ENCODE peak calls at places on chromosomes 6 and 20, in five cellular contexts. I, A, B, D and Z are unnamed samples.

GRCh38 chr20:14543040-14543439 is 205.6 kb upstream of the FLRT3 start:
- DNase-seq in I (no peak), A (no peak), B (no peak), D (no peak), Z (no peak)

GRCh38 chr6:169990095-169991030 is 238.9 kb downstream of the ERMARD start:
- DNase-seq in I (no peak), A (no peak), B (no peak), D (no peak), Z (no peak)

GRCh38 chr20:41040855-41041254 is 12.2 kb downstream of the TOP1 start:
- DNase-seq in I (no peak), A (no peak), B (no peak), D (no peak), Z (no peak)

GRCh38 chr6:28776269-28777146 is 147.3 kb downstream of the TRIM27 start:
- DNase-seq in I (no peak), A (no peak), B (no peak), D (peak; percentile 15), Z (no peak)

GRCh38 chr20:44314870-44315269 is 3.9 kb upstream of the FITM2 start:
- DNase-seq in I (no peak), A (no peak), B (no peak), D (no peak), Z (no peak)

GRCh38 chr6:2351090-2351489 is 105.7 kb upstream of the GMDS start:
- DNase-seq in I (no peak), A (no peak), B (no peak), D (no peak), Z (no peak)

GRCh38 chr6:157532963-157533362 is 152.0 kb downstream of the ZDHHC14 start:
- DNase-seq in I (peak; percentile 74), A (no peak), B (no peak), D (no peak), Z (no peak)

GRCh38 chr6:25882066-25882496 is 8.0 kb upstream of the SLC17A3 start:
- DNase-seq in I (no peak), A (peak; percentile 57), B (no peak), D (no peak), Z (no peak)

GRCh38 chr20:62571667-62572344 is 70.5 kb upstream of the SLCO4A1 start:
- DNase-seq in I (peak; percentile 41), A (no peak), B (no peak), D (peak; percentile 93), Z (peak; percentile 90)

GRCh38 chr20:38685853-38686473 is 38.3 kb upstream of the SLC32A1 start:
- DNase-seq in I (peak; percentile 63), A (no peak), B (no peak), D (peak; percentile 55), Z (no peak)

GRCh38 chr20:7207186-7207585 is 439.7 kb downstream of the BMP2 start:
- DNase-seq in I (no peak), A (no peak), B (no peak), D (no peak), Z (no peak)

GRCh38 chr6:42204768-42205282 is 10.1 kb upstream of the GUCA1B start:
- DNase-seq in I (no peak), A (no peak), B (no peak), D (no peak), Z (no peak)

GRCh38 chr20:25065625-25066338 is 7.8 kb upstream of the ACSS1 start:
- DNase-seq in I (peak; percentile 65), A (no peak), B (peak; percentile 42), D (peak; percentile 32), Z (peak; percentile 63)

GRCh38 chr6:162922816-162923215 is 195.0 kb downstream of the PACRG start:
- DNase-seq in I (no peak), A (no peak), B (no peak), D (no peak), Z (no peak)

GRCh38 chr6:158565122-158565429 is 5.2 kb downstream of the TMEM181 start:
- DNase-seq in I (no peak), A (no peak), B (no peak), D (no peak), Z (no peak)

GRCh38 chr6:43911354-43911624 is 141.3 kb downstream of the VEGFA start:
- DNase-seq in I (no peak), A (no peak), B (no peak), D (no peak), Z (no peak)

GRCh38 chr6:159693894-159694545 is 979 bp upstream of the SOD2 start:
- DNase-seq in I (peak; percentile 73), A (no peak), B (no peak), D (peak; percentile 62), Z (no peak)

GRCh38 chr6:113318553-113318952 is 538.6 kb upstream of the MARCKS start:
- DNase-seq in I (no peak), A (no peak), B (no peak), D (no peak), Z (no peak)

GRCh38 chr6:26033942-26034354 is 53.3 kb upstream of the HFE start:
- DNase-seq in I (no peak), A (no peak), B (no peak), D (peak; percentile 50), Z (no peak)

GRCh38 chr20:1565461-1565860 is 8.0 kb upstream of the SIRPD start:
- DNase-seq in I (peak; percentile 0), A (no peak), B (no peak), D (no peak), Z (no peak)

GRCh38 chr6:19836799-19837510 is at the start of gene ID4:
- DNase-seq in I (no peak), A (peak; percentile 88), B (no peak), D (no peak), Z (peak; percentile 90)

GRCh38 chr6:85078071-85078470 is 313.7 kb upstream of the TBX18 start:
- DNase-seq in I (peak; percentile 5), A (no peak), B (no peak), D (peak; percentile 5), Z (no peak)

GRCh38 chr20:21074605-21075336 is 31.4 kb downstream of the LINC00237 start:
- DNase-seq in I (no peak), A (no peak), B (peak; percentile 50), D (no peak), Z (no peak)

GRCh38 chr6:128532110-128532509 is 11.7 kb upstream of the PTPRK start:
- DNase-seq in I (no peak), A (no peak), B (no peak), D (no peak), Z (no peak)

GRCh38 chr6:82783587-82784253 is 281.9 kb downstream of the UBE3D start:
- DNase-seq in I (peak; percentile 2), A (no peak), B (no peak), D (peak; percentile 14), Z (no peak)

GRCh38 chr20:33373735-33374605 is 27.3 kb downstream of the CDK5RAP1 start:
- DNase-seq in I (peak; percentile 99), A (no peak), B (no peak), D (no peak), Z (no peak)

GRCh38 chr20:45019764-45020126 is 53.4 kb downstream of the STK4 start:
- DNase-seq in I (no peak), A (no peak), B (no peak), D (no peak), Z (no peak)

GRCh38 chr6:143451531-143451930 is 926 bp downstream of the PEX3 start:
- DNase-seq in I (no peak), A (no peak), B (no peak), D (no peak), Z (no peak)

GRCh38 chr6:143443096-143443495 is 7.4 kb downstream of the ADAT2 start:
- DNase-seq in I (no peak), A (no peak), B (no peak), D (no peak), Z (no peak)

GRCh38 chr6:143450453-143451362 is at the start of the genes ADAT2 and PEX3:
- DNase-seq in I (peak; percentile 93), A (peak; percentile 79), B (peak; percentile 76), D (peak; percentile 92), Z (peak; percentile 92)

GRCh38 chr6:143449731-143450452 is 603 bp downstream of the ADAT2 start:
- DNase-seq in I (peak; percentile 54), A (no peak), B (peak; percentile 53), D (peak; percentile 38), Z (peak; percentile 15)

DNA sequence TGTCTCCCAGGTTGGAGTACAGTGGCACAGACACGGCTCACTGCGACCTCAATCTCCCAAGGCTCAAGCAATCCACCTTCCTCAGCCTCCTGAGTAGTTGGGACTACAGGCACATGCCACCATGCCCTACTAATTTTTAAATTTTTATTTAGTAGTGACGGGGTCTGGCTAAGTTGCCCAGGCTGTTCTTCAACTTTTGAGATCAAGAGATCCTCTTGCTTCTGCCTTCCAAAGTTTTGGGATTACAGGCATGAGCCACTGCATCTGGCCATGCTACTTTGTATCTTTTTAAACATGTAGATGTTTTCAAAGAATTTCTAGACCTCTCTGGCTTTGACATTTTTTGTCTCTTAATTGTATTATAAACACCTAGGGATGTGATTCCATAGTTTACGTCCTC is 1.4 kb downstream of the ADAT2 start:
- DNase-seq in I (no peak), A (no peak), B (no peak), D (no peak), Z (no peak)
- H3K4me3 ChIP-seq in I (peak overlapping the region; percentile 92), A (peak overlapping the region; percentile 75), B (peak overlapping the region; percentile 77), D (peak overlapping the region; percentile 65), Z (peak overlapping the region; percentile 88)

DNA sequence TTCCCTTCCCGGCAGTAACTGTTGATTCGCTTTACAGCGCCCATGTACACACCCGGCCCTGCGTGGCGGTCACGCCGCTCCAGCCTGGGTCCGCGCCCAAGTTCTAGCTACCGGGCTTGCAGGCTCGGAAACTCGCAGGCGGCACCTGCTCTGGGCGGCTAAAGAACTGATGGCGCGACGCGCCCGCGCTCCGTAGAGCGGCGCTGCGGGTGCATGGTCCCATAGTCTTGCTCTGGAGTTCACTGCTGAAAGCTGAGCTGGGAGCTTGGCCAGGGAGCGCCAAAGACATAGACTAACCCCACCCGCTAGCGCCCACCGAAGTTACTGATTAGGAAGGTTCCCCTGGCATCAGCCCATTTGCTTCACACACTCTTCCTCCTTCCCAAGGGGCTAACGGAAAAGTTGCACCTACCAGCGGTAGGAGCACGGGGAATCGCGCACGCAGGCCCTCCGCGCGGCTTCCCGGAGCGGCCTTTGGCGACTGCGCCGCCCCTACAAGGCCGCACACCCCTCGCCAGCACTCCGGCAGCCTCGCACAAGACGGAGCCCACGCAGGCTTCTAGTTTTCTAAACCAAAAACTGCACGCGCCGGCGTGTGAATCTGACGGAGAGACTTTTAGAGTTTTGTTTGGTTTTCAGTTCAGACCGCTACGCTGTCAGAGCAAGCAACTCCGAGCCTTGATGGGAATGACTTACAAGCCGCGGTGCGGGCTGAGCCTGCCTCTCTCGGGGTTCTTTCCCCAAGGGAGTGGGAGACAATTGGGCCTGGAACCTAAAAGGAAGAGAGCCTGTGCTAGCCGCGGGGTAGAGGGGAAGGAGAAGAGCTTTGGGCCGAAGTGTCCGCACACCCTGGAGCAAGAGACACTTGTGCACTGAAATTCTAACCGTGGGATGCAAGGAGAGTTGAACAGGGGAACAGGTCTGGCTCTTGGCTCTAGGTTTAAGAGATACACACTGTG is 994 bp upstream of the POU3F2 start:
- DNase-seq in I (no peak), A (no peak), B (no peak), D (no peak), Z (peak; percentile 80)
- TF ChIP-seq TAF1 in I (no peak), A (no peak), B (no peak), D (no peak), Z (no peak)

DNA sequence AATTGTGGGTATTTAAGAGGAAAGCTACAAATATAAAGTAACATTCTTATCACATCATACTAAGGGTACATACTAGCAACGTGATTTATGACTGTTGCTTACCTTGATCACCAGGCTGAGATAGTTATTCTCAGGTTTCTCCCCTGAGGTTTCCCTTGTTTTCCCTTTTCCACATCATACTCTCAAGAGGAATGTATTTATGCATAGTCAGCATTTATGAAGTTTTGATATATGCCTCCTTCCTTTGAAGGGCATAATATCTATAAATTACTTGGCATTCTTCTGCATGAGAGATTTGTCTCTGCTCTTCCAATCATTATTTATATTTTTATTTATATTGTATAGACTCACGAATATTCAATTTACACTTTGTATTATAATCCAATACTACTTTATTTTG is 726.7 kb upstream of the ADGRB3 start:
- DNase-seq in I (no peak), A (no peak), B (no peak), D (no peak), Z (no peak)
- TF ChIP-seq YY1 in I (no peak), A (no peak), B (no peak), D (no peak), Z (no peak)

GRCh38 chr20:46090095-46090388 is 280 bp upstream of the NCOA5 start:
- DNase-seq in I (no peak), A (no peak), B (no peak), D (no peak), Z (no peak)
- H3K4me3 ChIP-seq in I (peak overlapping the region; percentile 92), A (peak overlapping the region; percentile 97), B (peak overlapping the region; percentile 64), D (peak overlapping the region; percentile 65), Z (peak overlapping the region; percentile 78)